ENCODE peak calls at places on chromosomes 7 and 10, in eight cellular contexts. G is AG09309, L is suprapubic skin, J is fibroblast of lung, I is astrocyte of the spinal cord, K is astrocyte of the cerebellum, A is body of pancreas, U is spleen. X is an unnamed sample.

GRCh38 chr10:49066944-49067730 is 48.2 kb downstream of the VSTM4 start:
- DNase-seq in I (no peak), G (no peak), L (no peak), A (no peak), U (no peak), J (no peak), K (no peak), X (no peak)

GRCh38 chr7:69889338-69890080 is 291.2 kb downstream of the AUTS2 start:
- DNase-seq in I (no peak), G (no peak), U (no peak), L (no peak), A (no peak), K (no peak), J (peak; percentile 16), X (no peak)

GRCh38 chr7:116511552-116512523 is 12.3 kb downstream of the CAV2 start:
- DNase-seq in U (no peak), K (no peak), I (peak; percentile 67), J (peak; percentile 74), A (no peak), L (no peak), G (no peak), X (peak; percentile 69)

GRCh38 chr7:125423444-125424155 is 494.0 kb upstream of the POT1 start:
- DNase-seq in K (peak; percentile 36), I (peak; percentile 74), L (no peak), U (no peak), G (no peak), A (no peak), J (peak; percentile 53), X (no peak)

GRCh38 chr10:49281461-49281860 is 17.5 kb upstream of the C10orf71 start:
- DNase-seq in I (no peak), L (peak; percentile 47), K (no peak), G (no peak), J (no peak), A (no peak), U (no peak), X (no peak)

GRCh38 chr7:2616973-2617709 is 14.6 kb upstream of the TTYH3 start:
- DNase-seq in K (no peak), J (no peak), A (no peak), L (no peak), G (no peak), I (no peak), U (no peak), X (no peak)

GRCh38 chr10:31770307-31770902 is 158.2 kb downstream of the ARHGAP12 start:
- DNase-seq in I (no peak), J (no peak), A (peak; percentile 69), U (no peak), L (no peak), G (no peak), K (no peak), X (no peak)

GRCh38 chr7:2928256-2928612 is 84.1 kb upstream of the GNA12 start:
- DNase-seq in K (no peak), A (no peak), G (no peak), J (no peak), U (no peak), I (no peak), L (peak; percentile 66), X (no peak)

GRCh38 chr10:13348216-13349017 is at the start of gene SEPHS1:
- DNase-seq in G (no peak), I (peak; percentile 79), J (peak; percentile 74), U (peak; percentile 93), K (no peak), A (peak; percentile 81), L (peak; percentile 87), X (peak; percentile 70)

GRCh38 chr10:131979821-131980270 is 1.9 kb downstream of the BNIP3 start:
- DNase-seq in L (peak; percentile 78), U (peak; percentile 78), A (peak; percentile 54), J (peak; percentile 26), I (peak; percentile 25), G (no peak), K (no peak), X (peak; percentile 76)

GRCh38 chr10:22666287-22667092 is 47.9 kb downstream of the PIP4K2A start:
- DNase-seq in K (no peak), I (peak; percentile 35), L (no peak), G (no peak), J (peak; percentile 23), U (no peak), A (no peak), X (peak; percentile 66)

GRCh38 chr10:71587941-71588573 is 131.5 kb downstream of the C10orf105 start:
- DNase-seq in K (peak; percentile 27), L (no peak), U (no peak), G (no peak), I (peak; percentile 91), J (peak; percentile 25), A (no peak), X (no peak)

GRCh38 chr7:16421333-16422099 is at the start of gene CRPPA:
- DNase-seq in U (peak; percentile 84), J (peak; percentile 56), L (no peak), G (no peak), A (peak; percentile 47), I (peak; percentile 50), K (no peak), X (no peak)

GRCh38 chr10:84333864-84334451 is 5.6 kb downstream of the CCSER2 start:
- DNase-seq in L (no peak), K (no peak), G (no peak), J (peak; percentile 41), U (no peak), A (no peak), I (no peak), X (peak; percentile 10)

GRCh38 chr7:19011212-19011611 is 106.2 kb downstream of the TWIST1 start:
- DNase-seq in J (peak; percentile 57), G (no peak), L (no peak), I (no peak), A (no peak), K (no peak), U (no peak), X (no peak)

GRCh38 chr10:69438531-69439349 is 12.5 kb upstream of the TSPAN15 start:
- DNase-seq in I (peak; percentile 4), K (no peak), G (no peak), L (no peak), A (no peak), U (peak; percentile 27), J (no peak), X (peak; percentile 89)

GRCh38 chr7:48183370-48183743 is 12.1 kb downstream of the ABCA13 start:
- DNase-seq in K (no peak), I (no peak), A (no peak), G (peak; percentile 28), J (peak; percentile 50), L (no peak), U (no peak), X (peak; percentile 38)

GRCh38 chr10:89213191-89213808 is 6.2 kb upstream of the CH25H start:
- DNase-seq in G (no peak), I (peak; percentile 70), U (no peak), K (peak; percentile 44), A (no peak), L (no peak), J (peak; percentile 44), X (peak; percentile 58)

GRCh38 chr7:134890246-134891240 is 95.8 kb upstream of the AGBL3 start:
- DNase-seq in K (peak; percentile 64), L (no peak), A (no peak), G (no peak), U (no peak), I (peak; percentile 85), J (peak; percentile 82), X (peak; percentile 79)
- H3K4me3 ChIP-seq in K (peak overlapping the region; percentile 52), L (peak overlapping the region; percentile 55), A (no peak overlapping the region), G (no peak overlapping the region), U (no peak overlapping the region), I (no peak overlapping the region), J (no peak overlapping the region), X (peak overlapping the region; percentile 68)

GRCh38 chr10:323651-324293 is 188.5 kb downstream of the ZMYND11 start:
- DNase-seq in J (peak; percentile 97), A (no peak), U (peak; percentile 90), L (peak; percentile 90), K (peak; percentile 77), I (peak; percentile 95), G (peak; percentile 94), X (peak; percentile 97)

GRCh38 chr10:326350-326749 is 191.1 kb downstream of the ZMYND11 start:
- DNase-seq in K (no peak), U (no peak), A (no peak), L (no peak), G (no peak), J (no peak), I (no peak), X (peak; percentile 94)

GRCh38 chr10:326894-327635 is 191.8 kb downstream of the ZMYND11 start:
- DNase-seq in U (no peak), L (no peak), I (no peak), A (no peak), K (no peak), G (no peak), J (no peak), X (no peak)

GRCh38 chr10:324593-324992 is 189.3 kb downstream of the ZMYND11 start:
- DNase-seq in A (no peak), I (no peak), U (no peak), J (no peak), K (no peak), G (no peak), L (no peak), X (no peak)

GRCh38 chr10:325282-325681 is 190.0 kb downstream of the ZMYND11 start:
- DNase-seq in K (no peak), J (no peak), G (no peak), U (no peak), A (no peak), I (no peak), L (no peak), X (no peak)
- TF ChIP-seq CTCF in K (no peak), J (no peak), G (no peak), U (no peak), A (no peak), I (no peak), L (no peak), X (no peak)

GRCh38 chr10:113454341-113455061 is 98.4 kb upstream of the HABP2 start:
- DNase-seq in I (peak; percentile 35), A (peak; percentile 68), J (peak; percentile 16), K (no peak), U (no peak), L (no peak), G (no peak), X (peak; percentile 42)
- H3K4me3 ChIP-seq in I (no peak overlapping the region), A (no peak overlapping the region), J (no peak overlapping the region), K (no peak overlapping the region), U (no peak overlapping the region), L (no peak overlapping the region), G (no peak overlapping the region), X (peak overlapping the region; percentile 26)

DNA sequence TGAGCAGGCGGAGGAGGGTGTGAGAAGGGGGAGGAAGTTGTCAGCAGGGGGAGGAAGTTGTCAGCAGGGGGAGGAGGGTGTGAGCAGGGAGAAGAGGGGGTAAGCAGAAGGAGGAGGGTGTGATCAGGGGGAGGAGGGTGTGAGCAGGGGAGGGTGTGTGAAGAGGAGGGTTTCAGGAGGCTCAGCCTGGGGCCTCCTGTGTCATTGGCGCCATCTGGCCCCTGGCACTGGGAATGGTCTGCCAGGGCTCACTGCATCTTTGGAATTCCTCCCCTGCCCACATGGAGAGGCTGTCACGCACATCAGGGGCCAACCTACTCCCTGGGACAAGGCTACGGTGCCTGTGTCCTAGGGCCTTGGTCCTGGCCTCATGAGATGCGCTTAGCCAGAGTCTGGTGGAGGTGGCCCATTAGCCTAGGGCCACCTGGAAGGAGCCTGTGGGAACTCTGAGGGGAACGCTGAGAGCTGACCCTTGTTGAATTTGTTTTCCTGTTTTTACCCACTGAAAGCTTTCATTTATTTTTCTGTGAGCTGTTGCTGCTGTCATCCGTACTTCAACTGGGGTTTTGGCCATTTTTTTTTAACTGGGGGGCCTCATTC is 18.0 kb downstream of the CAMK2B start:
- DNase-seq in A (no peak), G (no peak), U (no peak), J (peak; percentile 39), K (no peak), I (no peak), L (peak; percentile 69), X (peak; percentile 20)
- TF ChIP-seq CTCF in A (no peak), G (peak; percentile 59), U (no peak), J (peak; percentile 20), K (no peak), I (peak; percentile 40), L (no peak), X (peak; percentile 45)

X was measured in fibroblast of villous mesenchyme.